ENCODE peak calls at places on chromosomes 13 and 19, in nine cellular contexts. Q is fibroblast of pulmonary artery; D is RPMI7951; Y is globus pallidus; G is HS-5; K is colonic mucosa; L is lung; T is stimulated activated CD8-positive, alpha-beta memory T cell treated with anti-CD3 and anti-CD28 coated beads, Interleukin-15, amount 100 ng/mL, for 24 hours; M is Panc1. Z is an unnamed sample.

GRCh38 chr13:111399334-111399733 is 78.9 kb downstream of the TEX29 start:
- DNase-seq in Q (no peak), D (no peak), Y (no peak), G (no peak), K (no peak), L (no peak), T (no peak), M (no peak), Z (no peak)

GRCh38 chr19:39388657-39389056 is 2.2 kb downstream of the PAF1 start:
- DNase-seq in Q (no peak), D (no peak), Y (no peak), G (no peak), K (no peak), L (no peak), T (no peak), M (no peak), Z (no peak)

GRCh38 chr13:26707122-26708006 is 53.2 kb downstream of the GPR12 start:
- DNase-seq in Q (peak; percentile 69), D (peak; percentile 32), Y (peak; percentile 60), G (no peak), K (no peak), L (no peak), T (no peak), M (no peak), Z (peak; percentile 79)

GRCh38 chr19:47239610-47240296 is 8.8 kb upstream of the BBC3 start:
- DNase-seq in Q (peak; percentile 55), D (peak; percentile 67), Y (peak; percentile 67), G (no peak), K (no peak), L (no peak), T (no peak), M (no peak), Z (peak; percentile 91)

GRCh38 chr19:4866595-4867424 is 657 bp downstream of the PLIN3 start:
- DNase-seq in Q (peak; percentile 38), D (peak; percentile 41), Y (no peak), G (no peak), K (peak; percentile 69), L (peak; percentile 63), T (no peak), M (no peak), Z (no peak)

GRCh38 chr19:29625316-29625715 is 19.2 kb downstream of the POP4 start:
- DNase-seq in Q (no peak), D (no peak), Y (no peak), G (no peak), K (no peak), L (no peak), T (no peak), M (no peak), Z (no peak)

GRCh38 chr13:97719759-97720158 is 233.7 kb upstream of the IPO5 start:
- DNase-seq in Q (no peak), D (no peak), Y (no peak), G (no peak), K (no peak), L (no peak), T (no peak), M (no peak), Z (no peak)

GRCh38 chr13:99955747-99956472 is 15.7 kb downstream of the ZIC5 start:
- DNase-seq in Q (peak; percentile 27), D (no peak), Y (no peak), G (no peak), K (no peak), L (no peak), T (no peak), M (no peak), Z (peak; percentile 75)

GRCh38 chr13:52785721-52786120 is 46.1 kb upstream of the CNMD start:
- DNase-seq in Q (no peak), D (no peak), Y (no peak), G (no peak), K (no peak), L (no peak), T (no peak), M (no peak), Z (no peak)